ENCODE peak calls at places on chromosomes 6 and 20, in nine cellular contexts. S is AG09309, C is OCI-LY7, U is hepatocyte, I is WERI-Rb-1, Q is AG10803, X is AG04450, H is thyroid gland, Y is cardiac muscle cell. B is an unnamed sample.

GRCh38 chr20:61874421-61875068 is 191.1 kb downstream of the TAF4 start:
- DNase-seq in S (peak), C (peak), U (peak), I (peak), Q (peak), X (no peak), H (no peak), Y (peak), B (no peak)

GRCh38 chr20:31260326-31260932 is 3.0 kb downstream of the DEFB115 start:
- DNase-seq in S (no peak), C (peak), U (peak), I (peak), Q (no peak), X (no peak), H (no peak), Y (no peak), B (peak)

GRCh38 chr6:17098538-17098937 is 3.3 kb upstream of the STMND1 start:
- DNase-seq in S (no peak), C (no peak), U (peak), I (peak), Q (no peak), X (no peak), H (no peak), Y (no peak), B (no peak)

GRCh38 chr6:69343856-69344255 is 453.0 kb downstream of the LMBRD1 start:
- DNase-seq in S (no peak), C (no peak), U (peak), I (no peak), Q (no peak), X (no peak), H (no peak), Y (no peak), B (no peak)

GRCh38 chr6:41201784-41202181 is 834 bp upstream of the TREML2 start:
- DNase-seq in S (no peak), C (peak), U (no peak), I (no peak), Q (no peak), X (no peak), H (no peak), Y (no peak), B (no peak)

GRCh38 chr20:10453241-10453640 is 18.1 kb downstream of the SLX4IP start:
- DNase-seq in S (no peak), C (peak), U (no peak), I (no peak), Q (no peak), X (no peak), H (no peak), Y (no peak), B (peak)

GRCh38 chr6:45132059-45132458 is 196.1 kb upstream of the RUNX2 start:
- DNase-seq in S (no peak), C (no peak), U (no peak), I (no peak), Q (peak), X (no peak), H (no peak), Y (no peak), B (no peak)

GRCh38 chr6:156698239-156699016 is 78.8 kb upstream of the ARID1B start:
- DNase-seq in S (no peak), C (peak), U (no peak), I (no peak), Q (no peak), X (no peak), H (no peak), Y (no peak), B (peak)

GRCh38 chr20:63121749-63122405 is 94.1 kb downstream of the YTHDF1 start:
- DNase-seq in S (no peak), C (no peak), U (no peak), I (no peak), Q (no peak), X (no peak), H (no peak), Y (no peak), B (no peak)

GRCh38 chr6:129936329-129937165 is 75.4 kb upstream of the TMEM244 start:
- DNase-seq in S (peak), C (peak), U (peak), I (peak), Q (peak), X (peak), H (peak), Y (peak), B (peak)

GRCh38 chr6:29516108-29516507 is 28.4 kb upstream of the MAS1L start:
- DNase-seq in S (no peak), C (no peak), U (no peak), I (no peak), Q (peak), X (no peak), H (no peak), Y (no peak), B (peak)

GRCh38 chr20:50845566-50846211 is 50.8 kb downstream of the BCAS4 start:
- DNase-seq in S (no peak), C (no peak), U (no peak), I (no peak), Q (no peak), X (no peak), H (no peak), Y (no peak), B (no peak)

GRCh38 chr20:50842821-50843220 is 48.0 kb downstream of the BCAS4 start:
- DNase-seq in S (no peak), C (no peak), U (no peak), I (no peak), Q (no peak), X (no peak), H (no peak), Y (no peak), B (no peak)

GRCh38 chr20:50843331-50844276 is 48.7 kb downstream of the BCAS4 start:
- DNase-seq in S (no peak), C (no peak), U (no peak), I (no peak), Q (no peak), X (no peak), H (no peak), Y (no peak), B (peak)

GRCh38 chr20:50848341-50848808 is 53.5 kb downstream of the BCAS4 start:
- DNase-seq in S (no peak), C (peak), U (no peak), I (no peak), Q (peak), X (no peak), H (peak), Y (no peak), B (peak)

GRCh38 chr20:50844430-50845100 is 49.7 kb downstream of the BCAS4 start:
- DNase-seq in S (no peak), C (peak), U (no peak), I (no peak), Q (peak), X (peak), H (peak), Y (no peak), B (peak)
- TF ChIP-seq CTCF in S (no peak), C (no peak), U (no peak), I (no peak), Q (no peak), X (no peak), H (no peak), Y (no peak), B (no peak)

DNA sequence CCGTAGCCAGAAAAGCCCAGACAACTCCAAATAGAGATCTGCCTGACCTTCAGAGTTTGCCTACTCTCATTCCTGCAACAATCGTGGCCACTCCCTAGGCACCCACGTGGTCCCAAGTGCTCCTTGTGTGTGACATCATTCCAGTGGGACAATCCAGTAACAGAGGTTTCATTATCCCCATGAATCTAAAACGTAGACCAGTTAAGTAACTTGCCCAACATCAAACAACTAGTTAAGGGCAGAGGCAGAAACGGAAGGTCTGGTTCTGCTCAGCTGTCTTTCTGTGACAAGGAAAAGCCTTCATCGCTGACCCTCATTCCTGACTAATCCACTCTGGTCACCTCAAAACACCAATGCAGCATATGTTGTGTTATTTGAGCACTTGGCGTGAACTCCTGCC is 261.4 kb upstream of the JARID2 start:
- DNase-seq in S (no peak), C (no peak), U (peak), I (peak), Q (no peak), X (no peak), H (peak), Y (peak), B (no peak)
- H3K4me3 ChIP-seq in S (no peak), C (no peak), U (no peak), I (peak), Q (no peak), X (no peak), H (no peak), Y (no peak), B (no peak)

GRCh38 chr6:37785002-37785687 is 34.4 kb upstream of the ZFAND3 start:
- DNase-seq in S (no peak), C (no peak), U (no peak), I (no peak), Q (no peak), X (no peak), H (no peak), Y (no peak), B (no peak)
- TF ChIP-seq CTCF in S (no peak), C (no peak), U (no peak), I (no peak), Q (no peak), X (no peak), H (no peak), Y (no peak), B (no peak)

DNA sequence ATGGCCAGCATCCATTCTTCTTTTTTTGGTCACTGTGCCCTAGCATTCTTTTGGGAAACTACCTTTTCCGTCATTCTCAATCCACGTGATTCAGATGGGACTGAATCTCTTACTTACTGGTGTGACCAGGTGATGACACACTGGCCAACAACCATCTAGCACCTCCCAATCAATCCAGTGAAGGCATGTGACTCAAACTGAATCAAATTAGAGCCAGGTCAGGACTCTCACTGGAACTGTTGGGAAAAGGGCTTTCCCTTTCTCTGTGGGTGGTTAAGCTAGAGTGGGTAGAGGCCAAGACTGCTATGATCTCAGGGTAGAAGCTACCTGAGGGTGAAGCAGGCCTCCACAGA is 36.2 kb upstream of the ZMYND8 start:
- DNase-seq in S (no peak), C (no peak), U (no peak), I (no peak), Q (peak), X (no peak), H (no peak), Y (no peak), B (no peak)
- H3K4me3 ChIP-seq in S (no peak), C (peak), U (no peak), I (no peak), Q (no peak), X (no peak), H (no peak), Y (no peak), B (no peak)

GRCh38 chr6:63571382-63571882 is 848 bp upstream of the LOC128125822 start:
- DNase-seq in S (no peak), C (no peak), U (no peak), I (no peak), Q (no peak), X (no peak), H (no peak), Y (no peak), B (no peak)
- TF ChIP-seq CTCF in S (peak), C (no peak), U (no peak), I (no peak), Q (peak), X (peak), H (no peak), Y (no peak), B (no peak)

GRCh38 chr20:57413990-57414389 is 22.8 kb downstream of the RBM38 start:
- DNase-seq in S (no peak), C (no peak), U (no peak), I (no peak), Q (no peak), X (no peak), H (no peak), Y (no peak), B (no peak)

GRCh38 chr20:57416296-57417022 is 25.3 kb downstream of the RBM38 start:
- DNase-seq in S (no peak), C (no peak), U (no peak), I (no peak), Q (no peak), X (no peak), H (no peak), Y (no peak), B (no peak)

GRCh38 chr20:57415791-57416190 is 24.6 kb downstream of the RBM38 start:
- DNase-seq in S (no peak), C (no peak), U (no peak), I (no peak), Q (no peak), X (no peak), H (no peak), Y (no peak), B (no peak)

GRCh38 chr20:57417051-57417689 is 26.0 kb downstream of the RBM38 start:
- DNase-seq in S (no peak), C (no peak), U (no peak), I (no peak), Q (no peak), X (no peak), H (no peak), Y (no peak), B (no peak)

GRCh38 chr20:57414867-57415592 is 23.8 kb downstream of the RBM38 start:
- DNase-seq in S (no peak), C (no peak), U (no peak), I (no peak), Q (peak), X (no peak), H (no peak), Y (no peak), B (no peak)
- H3K4me3 ChIP-seq in S (no peak), C (no peak), U (no peak), I (no peak), Q (no peak), X (no peak), H (no peak), Y (no peak), B (no peak)

DNA sequence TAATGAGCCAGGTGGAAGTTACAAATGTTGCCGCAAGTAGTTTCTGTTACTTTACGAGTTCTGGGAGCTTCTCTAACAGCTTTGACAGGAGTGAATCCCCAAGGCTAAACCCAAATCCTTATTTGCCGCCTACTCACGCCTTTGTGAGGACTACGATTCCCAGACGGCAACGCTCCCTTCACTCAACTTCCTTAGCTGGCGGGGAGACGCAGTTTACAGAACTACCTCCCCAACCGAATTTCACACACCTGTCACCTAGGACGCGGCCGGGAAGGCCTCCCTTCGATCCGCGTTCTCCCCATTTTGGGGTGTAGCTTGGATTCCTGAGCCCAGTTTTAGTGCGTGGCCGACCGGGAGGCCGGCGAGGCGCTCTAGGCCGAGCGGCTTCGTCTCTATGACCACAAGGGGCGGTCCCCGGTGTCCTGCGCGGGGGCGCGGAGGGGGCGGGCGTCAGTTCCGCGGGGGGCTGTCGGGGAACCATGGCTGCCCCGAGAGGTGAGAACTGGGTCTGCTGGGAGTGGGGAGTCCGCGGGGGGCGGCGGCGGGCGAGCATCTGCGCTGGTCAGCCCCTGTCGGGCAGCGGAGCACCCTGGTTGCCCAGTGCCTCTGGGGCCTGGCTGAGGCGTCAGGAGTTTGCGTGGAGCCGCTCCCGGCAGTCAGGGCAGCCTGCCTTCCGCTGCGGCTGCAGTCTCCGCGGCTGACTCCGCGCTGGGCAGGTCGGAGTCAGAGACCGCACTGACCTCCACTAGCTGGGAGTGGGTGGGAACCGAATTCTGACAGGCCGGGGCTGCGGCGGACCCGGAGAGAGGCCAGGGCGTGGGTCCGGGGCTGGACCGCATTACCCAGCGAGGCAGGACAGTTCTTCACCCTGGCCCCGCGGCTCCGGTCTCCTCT is at the start of gene SLC35A1:
- DNase-seq in S (peak), C (peak), U (peak), I (peak), Q (peak), X (peak), H (peak), Y (peak), B (peak)
- TF ChIP-seq CTCF in S (no peak), C (peak), U (no peak), I (no peak), Q (no peak), X (peak), H (peak), Y (peak), B (peak)

B was measured in GM12865.